ENCODE peak calls at places on chromosomes 12 and 14, in ten cellular contexts. P, U, L, O, X, A, T, S, I and G are unnamed samples.

GRCh38 chr14:89365071-89365801 is 51.8 kb downstream of the FOXN3 start:
- DNase-seq in A (no peak), L (peak; percentile 39), T (no peak), I (no peak), U (no peak), O (no peak), S (no peak), X (peak; percentile 97), P (no peak), G (no peak)

GRCh38 chr12:66050283-66050576 is 80.3 kb downstream of the LLPH start:
- DNase-seq in S (no peak), T (no peak), L (no peak), P (no peak), I (no peak), X (no peak), O (no peak), A (no peak), U (no peak), G (no peak)

GRCh38 chr12:24996820-24997219 is 47.9 kb upstream of the BCAT1 start:
- DNase-seq in I (no peak), T (no peak), O (no peak), U (no peak), S (no peak), P (no peak), L (no peak), X (no peak), A (no peak), G (no peak)

GRCh38 chr14:90839024-90839888 is 23.0 kb upstream of the TTC7B start:
- DNase-seq in P (peak; percentile 48), S (peak; percentile 41), T (no peak), L (no peak), X (no peak), I (peak; percentile 70), O (peak; percentile 62), U (peak; percentile 25), A (no peak), G (no peak)

GRCh38 chr12:72388322-72388721 is 116.2 kb downstream of the TRHDE start:
- DNase-seq in P (no peak), T (no peak), O (no peak), U (no peak), S (no peak), X (no peak), A (no peak), I (no peak), L (no peak), G (no peak)

GRCh38 chr12:128069359-128069997 is 197.5 kb upstream of the TMEM132C start:
- DNase-seq in X (peak; percentile 22), I (no peak), O (no peak), L (no peak), A (peak; percentile 7), S (peak; percentile 79), P (no peak), T (peak; percentile 36), U (peak; percentile 35), G (peak; percentile 89)

GRCh38 chr12:52528641-52529143 is 8.5 kb upstream of the KRT5 start:
- DNase-seq in T (no peak), L (no peak), S (no peak), I (no peak), O (no peak), U (peak; percentile 54), X (no peak), A (peak; percentile 54), P (peak; percentile 37), G (peak; percentile 29)

GRCh38 chr12:65941388-65941787 is 117.1 kb downstream of the HMGA2 start:
- DNase-seq in U (no peak), P (no peak), L (no peak), S (peak; percentile 76), A (no peak), O (no peak), X (no peak), I (no peak), T (no peak), G (no peak)